ENCODE peak calls at places on chromosomes 7 and 10, in eight cellular contexts. One of them, this sample, is unnamed.

GRCh38 chr7:131525820-131526219 is 30.6 kb downstream of the PODXL start:
- DNase-seq in mammary epithelial cell: no peak
- DNase-seq in NT2/D1: no peak
- DNase-seq in GM23338: no peak
- DNase-seq in IMR-90: peak; percentile 39
- DNase-seq in heart right ventricle: no peak
- DNase-seq in HCT116: no peak
- DNase-seq in thoracic aorta: no peak
- DNase-seq in this sample: no peak

GRCh38 chr10:6234371-6234770 is 31.6 kb downstream of the PFKFB3 start:
- DNase-seq in IMR-90: no peak
- DNase-seq in NT2/D1: no peak
- DNase-seq in GM23338: no peak
- DNase-seq in thoracic aorta: no peak
- DNase-seq in HCT116: no peak
- DNase-seq in heart right ventricle: no peak
- DNase-seq in mammary epithelial cell: no peak
- DNase-seq in this sample: no peak

GRCh38 chr10:87598700-87599099 is 61.0 kb upstream of the PAPSS2 start:
- DNase-seq in HCT116: no peak
- DNase-seq in IMR-90: no peak
- DNase-seq in NT2/D1: no peak
- DNase-seq in heart right ventricle: no peak
- DNase-seq in mammary epithelial cell: no peak
- DNase-seq in thoracic aorta: no peak
- DNase-seq in GM23338: no peak
- DNase-seq in this sample: no peak

GRCh38 chr10:102645388-102645740 is 1.1 kb downstream of the TRIM8 start:
- DNase-seq in GM23338: peak; percentile 63
- DNase-seq in thoracic aorta: peak; percentile 61
- DNase-seq in NT2/D1: no peak
- DNase-seq in mammary epithelial cell: no peak
- DNase-seq in HCT116: peak; percentile 39
- DNase-seq in IMR-90: peak; percentile 78
- DNase-seq in heart right ventricle: peak; percentile 70
- DNase-seq in this sample: peak; percentile 61

GRCh38 chr10:34641913-34642558 is 173.1 kb downstream of the PARD3 start:
- DNase-seq in mammary epithelial cell: no peak
- DNase-seq in IMR-90: no peak
- DNase-seq in NT2/D1: no peak
- DNase-seq in HCT116: no peak
- DNase-seq in GM23338: no peak
- DNase-seq in thoracic aorta: no peak
- DNase-seq in heart right ventricle: no peak
- DNase-seq in this sample: no peak

GRCh38 chr10:101071266-101071884 is 9.6 kb downstream of the KAZALD1 start:
- DNase-seq in NT2/D1: no peak
- DNase-seq in heart right ventricle: no peak
- DNase-seq in IMR-90: peak; percentile 73
- DNase-seq in GM23338: no peak
- DNase-seq in HCT116: no peak
- DNase-seq in mammary epithelial cell: no peak
- DNase-seq in thoracic aorta: no peak
- DNase-seq in this sample: no peak

GRCh38 chr7:96837583-96837982 is 127.9 kb upstream of the SEM1 start:
- DNase-seq in heart right ventricle: no peak
- DNase-seq in mammary epithelial cell: no peak
- DNase-seq in IMR-90: no peak
- DNase-seq in GM23338: no peak
- DNase-seq in HCT116: no peak
- DNase-seq in thoracic aorta: no peak
- DNase-seq in NT2/D1: no peak
- DNase-seq in this sample: no peak

GRCh38 chr7:106367018-106367420 is 82.2 kb upstream of the NAMPT start:
- DNase-seq in NT2/D1: peak; percentile 13
- DNase-seq in HCT116: no peak
- DNase-seq in GM23338: peak; percentile 59
- DNase-seq in mammary epithelial cell: no peak
- DNase-seq in IMR-90: peak; percentile 22
- DNase-seq in thoracic aorta: no peak
- DNase-seq in heart right ventricle: no peak
- DNase-seq in this sample: no peak

GRCh38 chr7:82044497-82045080 is 274.7 kb upstream of the HGF start:
- DNase-seq in HCT116: peak; percentile 23
- DNase-seq in GM23338: peak; percentile 64
- DNase-seq in NT2/D1: peak; percentile 11
- DNase-seq in heart right ventricle: no peak
- DNase-seq in thoracic aorta: no peak
- DNase-seq in IMR-90: peak; percentile 58
- DNase-seq in mammary epithelial cell: peak; percentile 29
- DNase-seq in this sample: peak; percentile 56

GRCh38 chr10:70053896-70054641 is 1.4 kb downstream of the MACROH2A2 start:
- DNase-seq in NT2/D1: no peak
- DNase-seq in heart right ventricle: peak; percentile 22
- DNase-seq in IMR-90: no peak
- DNase-seq in mammary epithelial cell: peak; percentile 32
- DNase-seq in GM23338: peak; percentile 49
- DNase-seq in HCT116: peak; percentile 15
- DNase-seq in thoracic aorta: no peak
- DNase-seq in this sample: no peak

GRCh38 chr7:98982686-98983085 is 104.4 kb downstream of the TRRAP start:
- DNase-seq in heart right ventricle: no peak
- DNase-seq in thoracic aorta: no peak
- DNase-seq in HCT116: no peak
- DNase-seq in GM23338: no peak
- DNase-seq in IMR-90: no peak
- DNase-seq in NT2/D1: no peak
- DNase-seq in mammary epithelial cell: no peak
- DNase-seq in this sample: no peak

GRCh38 chr7:150903627-150904026 is 51.3 kb downstream of the AOC1 start:
- DNase-seq in heart right ventricle: peak; percentile 82
- DNase-seq in GM23338: no peak
- DNase-seq in thoracic aorta: peak; percentile 20
- DNase-seq in mammary epithelial cell: peak; percentile 77
- DNase-seq in IMR-90: peak; percentile 81
- DNase-seq in NT2/D1: no peak
- DNase-seq in HCT116: no peak
- DNase-seq in this sample: no peak

GRCh38 chr7:50211306-50212015 is 93.1 kb upstream of the IKZF1 start:
- DNase-seq in GM23338: no peak
- DNase-seq in heart right ventricle: no peak
- DNase-seq in NT2/D1: no peak
- DNase-seq in HCT116: no peak
- DNase-seq in thoracic aorta: no peak
- DNase-seq in mammary epithelial cell: no peak
- DNase-seq in IMR-90: no peak
- DNase-seq in this sample: no peak
- H3K4me1 ChIP-seq in GM23338: no peaks in the 10 kb centered on the region
- H3K4me1 ChIP-seq in heart right ventricle: no peaks in the 10 kb centered on the region
- H3K4me1 ChIP-seq in NT2/D1: no peaks in the 10 kb centered on the region
- H3K4me1 ChIP-seq in HCT116: peaks cover 7% of the 10 kb centered on the region
- H3K4me1 ChIP-seq in thoracic aorta: no peaks in the 10 kb centered on the region
- H3K4me1 ChIP-seq in mammary epithelial cell: no peaks in the 10 kb centered on the region
- H3K4me1 ChIP-seq in IMR-90: no peaks in the 10 kb centered on the region
- H3K4me1 ChIP-seq in this sample: no peaks in the 10 kb centered on the region

DNA sequence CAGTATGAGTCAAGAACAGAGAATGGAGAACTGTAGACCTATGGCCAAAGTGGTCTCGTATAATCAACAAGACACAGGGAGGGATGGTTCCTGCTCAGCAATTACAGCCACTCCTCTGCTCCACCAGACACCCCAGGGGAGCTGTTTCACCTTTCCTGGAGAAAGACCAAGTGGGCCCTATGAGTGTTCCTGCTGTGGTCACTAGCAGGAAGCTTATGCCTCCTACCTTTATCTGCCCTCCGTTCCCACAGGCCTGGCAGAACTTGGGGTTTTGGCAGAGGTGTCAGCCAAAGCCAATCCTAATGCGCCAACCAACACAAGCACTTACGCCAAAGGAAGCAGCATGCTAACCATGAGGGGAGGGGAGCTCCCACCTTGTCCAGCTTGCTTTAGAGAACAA is 31.2 kb downstream of the XPNPEP1 start:
- DNase-seq in mammary epithelial cell: peak; percentile 76
- DNase-seq in NT2/D1: no peak
- DNase-seq in heart right ventricle: no peak
- DNase-seq in IMR-90: no peak
- DNase-seq in thoracic aorta: no peak
- DNase-seq in GM23338: no peak
- DNase-seq in HCT116: no peak
- DNase-seq in this sample: no peak
- H3K4me1 ChIP-seq in mammary epithelial cell: peaks cover 68% of the 10 kb centered on the region
- H3K4me1 ChIP-seq in NT2/D1: peaks cover 2% of the 10 kb centered on the region
- H3K4me1 ChIP-seq in heart right ventricle: peaks cover 66% of the 10 kb centered on the region
- H3K4me1 ChIP-seq in IMR-90: peaks cover 18% of the 10 kb centered on the region
- H3K4me1 ChIP-seq in thoracic aorta: peaks cover 58% of the 10 kb centered on the region
- H3K4me1 ChIP-seq in GM23338: no peaks in the 10 kb centered on the region
- H3K4me1 ChIP-seq in HCT116: no peaks in the 10 kb centered on the region
- H3K4me1 ChIP-seq in this sample: peaks cover 7% of the 10 kb centered on the region

GRCh38 chr10:62268027-62268398 is 631 bp downstream of the RTKN2 start:
- DNase-seq in NT2/D1: no peak
- DNase-seq in mammary epithelial cell: no peak
- DNase-seq in thoracic aorta: no peak
- DNase-seq in IMR-90: no peak
- DNase-seq in HCT116: no peak
- DNase-seq in heart right ventricle: no peak
- DNase-seq in GM23338: no peak
- DNase-seq in this sample: peak; percentile 15
- H3K4me1 ChIP-seq in NT2/D1: no peaks in the 10 kb centered on the region
- H3K4me1 ChIP-seq in mammary epithelial cell: peaks cover 29% of the 10 kb centered on the region
- H3K4me1 ChIP-seq in thoracic aorta: peaks cover 4% of the 10 kb centered on the region
- H3K4me1 ChIP-seq in IMR-90: peaks cover 2% of the 10 kb centered on the region
- H3K4me1 ChIP-seq in HCT116: peaks cover 3% of the 10 kb centered on the region
- H3K4me1 ChIP-seq in heart right ventricle: peaks cover 7% of the 10 kb centered on the region
- H3K4me1 ChIP-seq in GM23338: peaks cover 23% of the 10 kb centered on the region
- H3K4me1 ChIP-seq in this sample: peaks cover 17% of the 10 kb centered on the region

DNA sequence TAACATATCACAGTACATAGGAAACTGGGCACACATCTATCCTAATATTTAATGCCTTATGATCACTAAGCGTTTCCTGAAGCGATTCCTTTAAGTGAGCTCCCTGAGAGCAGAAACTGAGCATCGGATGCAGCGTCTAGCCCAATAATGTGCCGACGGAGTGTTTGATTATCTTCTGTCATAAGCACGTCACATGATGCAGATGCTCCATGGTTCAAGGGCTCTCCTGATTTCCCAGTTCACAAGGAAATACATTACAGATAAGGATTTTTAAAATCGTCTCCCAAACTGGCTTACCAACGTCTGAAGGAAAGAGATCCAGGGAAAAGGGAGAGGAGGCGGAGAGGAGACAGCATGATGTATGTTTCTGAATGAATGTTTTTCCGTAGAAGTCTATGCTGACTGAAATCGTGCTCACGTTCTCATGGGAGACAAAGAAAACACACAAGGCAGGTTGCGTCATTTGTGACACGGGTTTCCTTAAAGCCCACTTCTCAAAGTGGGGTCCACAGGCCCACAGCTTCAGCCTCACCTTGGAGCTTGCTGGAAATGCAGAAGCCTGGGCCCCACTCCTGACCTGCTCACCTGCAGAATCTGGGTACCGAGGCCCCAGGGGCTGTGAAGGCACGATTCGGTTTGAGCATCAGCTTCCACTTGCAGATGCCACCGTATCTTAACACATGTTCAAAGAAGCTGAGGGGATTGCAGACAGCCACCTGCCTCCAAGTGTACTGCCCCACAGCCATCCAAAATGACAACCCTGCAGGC is 21.5 kb upstream of the INSIG1 start:
- DNase-seq in mammary epithelial cell: no peak
- DNase-seq in GM23338: no peak
- DNase-seq in heart right ventricle: no peak
- DNase-seq in HCT116: no peak
- DNase-seq in IMR-90: no peak
- DNase-seq in NT2/D1: no peak
- DNase-seq in thoracic aorta: no peak
- DNase-seq in this sample: no peak
- H3K4me1 ChIP-seq in mammary epithelial cell: no peaks in the 10 kb centered on the region
- H3K4me1 ChIP-seq in GM23338: peaks cover 7% of the 10 kb centered on the region
- H3K4me1 ChIP-seq in heart right ventricle: no peaks in the 10 kb centered on the region
- H3K4me1 ChIP-seq in HCT116: no peaks in the 10 kb centered on the region
- H3K4me1 ChIP-seq in IMR-90: no peaks in the 10 kb centered on the region
- H3K4me1 ChIP-seq in NT2/D1: no peaks in the 10 kb centered on the region
- H3K4me1 ChIP-seq in thoracic aorta: no peaks in the 10 kb centered on the region
- H3K4me1 ChIP-seq in this sample: no peaks in the 10 kb centered on the region

DNA sequence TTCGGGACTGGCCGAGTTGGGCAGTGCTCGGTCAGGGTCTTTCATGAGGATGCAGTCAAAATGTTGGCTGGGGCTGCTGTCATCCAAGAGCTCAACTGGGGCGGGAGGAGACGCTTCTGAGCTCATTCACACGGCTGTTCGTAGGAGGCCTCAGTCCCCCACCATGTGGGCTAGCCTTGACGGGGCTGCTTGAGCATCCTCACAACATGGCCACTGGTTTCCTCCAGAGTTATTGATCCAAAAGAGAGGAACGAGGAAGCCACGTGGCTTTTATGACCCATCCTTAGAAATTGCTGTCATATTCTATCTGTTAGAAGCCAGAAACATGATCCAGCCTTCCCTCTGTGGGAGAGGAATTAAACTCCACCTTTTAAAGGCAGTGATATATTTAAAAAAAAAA is 68.1 kb downstream of the GTF2IRD1 start:
- DNase-seq in IMR-90: no peak
- DNase-seq in mammary epithelial cell: no peak
- DNase-seq in NT2/D1: no peak
- DNase-seq in heart right ventricle: no peak
- DNase-seq in thoracic aorta: no peak
- DNase-seq in HCT116: no peak
- DNase-seq in GM23338: no peak
- DNase-seq in this sample: no peak
- H3K4me1 ChIP-seq in IMR-90: no peaks in the 10 kb centered on the region
- H3K4me1 ChIP-seq in mammary epithelial cell: peaks cover 17% of the 10 kb centered on the region
- H3K4me1 ChIP-seq in NT2/D1: peaks cover 3% of the 10 kb centered on the region
- H3K4me1 ChIP-seq in heart right ventricle: no peaks in the 10 kb centered on the region
- H3K4me1 ChIP-seq in thoracic aorta: no peaks in the 10 kb centered on the region
- H3K4me1 ChIP-seq in HCT116: no peaks in the 10 kb centered on the region
- H3K4me1 ChIP-seq in GM23338: peaks cover 11% of the 10 kb centered on the region
- H3K4me1 ChIP-seq in this sample: no peaks in the 10 kb centered on the region

GRCh38 chr10:122147731-122148130 is 123.4 kb upstream of the BTBD16 start:
- DNase-seq in GM23338: no peak
- DNase-seq in IMR-90: no peak
- DNase-seq in thoracic aorta: no peak
- DNase-seq in heart right ventricle: no peak
- DNase-seq in HCT116: no peak
- DNase-seq in NT2/D1: no peak
- DNase-seq in mammary epithelial cell: no peak
- DNase-seq in this sample: no peak

GRCh38 chr10:122143238-122143841 is 127.8 kb upstream of the BTBD16 start:
- DNase-seq in HCT116: no peak
- DNase-seq in heart right ventricle: no peak
- DNase-seq in IMR-90: no peak
- DNase-seq in thoracic aorta: no peak
- DNase-seq in NT2/D1: no peak
- DNase-seq in GM23338: peak; percentile 34
- DNase-seq in mammary epithelial cell: peak; percentile 31
- DNase-seq in this sample: no peak

GRCh38 chr10:122142652-122143237 is 128.4 kb upstream of the BTBD16 start:
- DNase-seq in NT2/D1: no peak
- DNase-seq in IMR-90: no peak
- DNase-seq in thoracic aorta: no peak
- DNase-seq in HCT116: no peak
- DNase-seq in heart right ventricle: peak; percentile 62
- DNase-seq in GM23338: peak; percentile 82
- DNase-seq in mammary epithelial cell: no peak
- DNase-seq in this sample: peak; percentile 77

GRCh38 chr10:122144199-122144598 is 126.9 kb upstream of the BTBD16 start:
- DNase-seq in mammary epithelial cell: no peak
- DNase-seq in heart right ventricle: no peak
- DNase-seq in NT2/D1: no peak
- DNase-seq in GM23338: no peak
- DNase-seq in IMR-90: no peak
- DNase-seq in HCT116: no peak
- DNase-seq in thoracic aorta: no peak
- DNase-seq in this sample: no peak

GRCh38 chr10:122145113-122145512 is 126.0 kb upstream of the BTBD16 start:
- DNase-seq in heart right ventricle: no peak
- DNase-seq in thoracic aorta: no peak
- DNase-seq in GM23338: no peak
- DNase-seq in mammary epithelial cell: no peak
- DNase-seq in NT2/D1: no peak
- DNase-seq in IMR-90: no peak
- DNase-seq in HCT116: no peak
- DNase-seq in this sample: no peak
- H3K4me1 ChIP-seq in heart right ventricle: peaks cover 76% of the 10 kb centered on the region
- H3K4me1 ChIP-seq in thoracic aorta: peaks cover 40% of the 10 kb centered on the region
- H3K4me1 ChIP-seq in GM23338: peaks cover 4% of the 10 kb centered on the region
- H3K4me1 ChIP-seq in mammary epithelial cell: peaks cover 34% of the 10 kb centered on the region
- H3K4me1 ChIP-seq in NT2/D1: peaks cover 16% of the 10 kb centered on the region
- H3K4me1 ChIP-seq in IMR-90: peaks cover 29% of the 10 kb centered on the region
- H3K4me1 ChIP-seq in HCT116: peaks cover 31% of the 10 kb centered on the region
- H3K4me1 ChIP-seq in this sample: peaks cover 3% of the 10 kb centered on the region